ENCODE peak calls at places on chromosomes 11 and 22, in four cellular contexts. One of them, this sample, is unnamed.

GRCh38 chr11:111936045-111936400 is 1.1 kb upstream of the DIXDC1 start:
- DNase-seq in upper lobe of right lung: no peak
- DNase-seq in cardiac muscle cell: no peak
- DNase-seq in Calu3: no peak
- DNase-seq in this sample: no peak

GRCh38 chr22:41863472-41863871 is 30.6 kb downstream of the SREBF2 start:
- DNase-seq in upper lobe of right lung: no peak
- DNase-seq in cardiac muscle cell: no peak
- DNase-seq in Calu3: no peak
- DNase-seq in this sample: no peak

GRCh38 chr22:36860821-36861659 is at the start of gene NCF4:
- DNase-seq in upper lobe of right lung: peak
- DNase-seq in cardiac muscle cell: no peak
- DNase-seq in Calu3: no peak
- DNase-seq in this sample: no peak

GRCh38 chr22:32177221-32177765 is 18.2 kb upstream of the C22orf42 start:
- DNase-seq in upper lobe of right lung: no peak
- DNase-seq in cardiac muscle cell: no peak
- DNase-seq in Calu3: no peak
- DNase-seq in this sample: no peak

GRCh38 chr11:33912405-33913361 is 20.8 kb upstream of the LMO2 start:
- DNase-seq in upper lobe of right lung: no peak
- DNase-seq in cardiac muscle cell: peak
- DNase-seq in Calu3: no peak
- DNase-seq in this sample: no peak

GRCh38 chr11:833114-833791 is 501 bp downstream of the CD151 start:
- DNase-seq in upper lobe of right lung: peak
- DNase-seq in cardiac muscle cell: peak
- DNase-seq in Calu3: peak
- DNase-seq in this sample: peak

GRCh38 chr11:2950825-2951224 is 21.6 kb upstream of the PHLDA2 start:
- DNase-seq in upper lobe of right lung: no peak
- DNase-seq in cardiac muscle cell: no peak
- DNase-seq in Calu3: no peak
- DNase-seq in this sample: no peak

GRCh38 chr22:30021881-30022619 is 58.2 kb upstream of the HORMAD2 start:
- DNase-seq in upper lobe of right lung: no peak
- DNase-seq in cardiac muscle cell: no peak
- DNase-seq in Calu3: no peak
- DNase-seq in this sample: no peak

GRCh38 chr22:25478573-25478972 is 85.9 kb upstream of the GRK3 start:
- DNase-seq in upper lobe of right lung: no peak
- DNase-seq in cardiac muscle cell: no peak
- DNase-seq in Calu3: no peak
- DNase-seq in this sample: no peak

DNA sequence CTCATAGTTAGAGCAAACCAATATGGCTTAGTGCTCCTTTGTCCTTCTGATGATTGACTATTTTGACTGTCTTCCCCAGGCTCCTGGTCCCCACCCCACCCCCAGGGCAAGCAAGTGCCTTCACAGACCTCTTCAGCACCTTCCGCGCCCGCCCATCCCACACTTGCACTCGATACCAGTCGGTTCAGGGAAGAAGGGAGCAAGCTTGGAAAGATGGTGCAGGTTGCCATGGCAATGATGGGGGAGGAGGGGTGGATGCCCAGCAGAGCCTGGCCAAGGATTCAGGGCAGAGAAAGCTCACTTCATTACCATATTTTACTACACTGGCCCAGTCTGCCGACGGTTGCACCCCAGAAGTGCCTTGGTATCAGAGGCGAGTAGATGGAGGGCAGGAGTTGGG is 2.2 kb downstream of the TMEM132A start:
- DNase-seq in upper lobe of right lung: no peak
- DNase-seq in cardiac muscle cell: no peak
- DNase-seq in Calu3: no peak
- DNase-seq in this sample: no peak
- TF ChIP-seq CTCF in upper lobe of right lung: no peak
- TF ChIP-seq CTCF in cardiac muscle cell: no peak
- TF ChIP-seq CTCF in Calu3: no peak
- TF ChIP-seq CTCF in this sample: no peak

GRCh38 chr22:20084547-20085413 is 4.7 kb downstream of the DGCR8 start:
- DNase-seq in upper lobe of right lung: no peak
- DNase-seq in cardiac muscle cell: peak
- DNase-seq in Calu3: peak
- DNase-seq in this sample: peak
- TF ChIP-seq CTCF in upper lobe of right lung: no peak
- TF ChIP-seq CTCF in cardiac muscle cell: peak
- TF ChIP-seq CTCF in Calu3: peak
- TF ChIP-seq CTCF in this sample: peak

GRCh38 chr11:13012037-13012693 is 3.0 kb downstream of the RASSF10 start:
- DNase-seq in upper lobe of right lung: no peak
- DNase-seq in cardiac muscle cell: peak
- DNase-seq in Calu3: peak
- DNase-seq in this sample: peak

GRCh38 chr11:13015753-13016152 is 6.6 kb downstream of the RASSF10 start:
- DNase-seq in upper lobe of right lung: no peak
- DNase-seq in cardiac muscle cell: no peak
- DNase-seq in Calu3: no peak
- DNase-seq in this sample: no peak

GRCh38 chr11:13019313-13019712 is 10.2 kb downstream of the RASSF10 start:
- DNase-seq in upper lobe of right lung: no peak
- DNase-seq in cardiac muscle cell: no peak
- DNase-seq in Calu3: no peak
- DNase-seq in this sample: no peak

GRCh38 chr11:13013054-13013488 is 4.0 kb downstream of the RASSF10 start:
- DNase-seq in upper lobe of right lung: no peak
- DNase-seq in cardiac muscle cell: no peak
- DNase-seq in Calu3: no peak
- DNase-seq in this sample: no peak

DNA sequence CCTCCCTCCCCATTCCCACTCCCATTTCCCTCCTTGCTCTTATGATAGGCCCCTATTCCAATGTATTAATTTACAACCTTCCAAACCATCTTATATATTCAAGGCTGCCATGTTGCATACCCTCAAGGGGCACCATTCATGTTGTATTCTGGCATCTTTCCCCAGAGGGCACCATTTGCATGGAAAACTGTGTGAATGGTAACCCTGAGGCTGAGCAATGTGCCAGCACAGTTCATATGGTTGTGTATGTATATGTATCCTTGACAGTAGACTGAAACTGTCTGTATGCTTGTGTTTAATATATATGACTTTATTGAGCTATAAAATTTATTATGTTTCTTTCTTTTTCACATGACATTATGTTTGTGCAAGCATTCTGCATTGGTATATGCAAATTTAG is 7.3 kb downstream of the RASSF10 start:
- DNase-seq in upper lobe of right lung: no peak
- DNase-seq in cardiac muscle cell: no peak
- DNase-seq in Calu3: peak
- DNase-seq in this sample: no peak
- TF ChIP-seq CTCF in upper lobe of right lung: no peak
- TF ChIP-seq CTCF in cardiac muscle cell: no peak
- TF ChIP-seq CTCF in Calu3: no peak
- TF ChIP-seq CTCF in this sample: no peak

GRCh38 chr11:16883179-16883578 is 131.0 kb downstream of the PLEKHA7 start:
- DNase-seq in upper lobe of right lung: no peak
- DNase-seq in cardiac muscle cell: no peak
- DNase-seq in Calu3: peak
- DNase-seq in this sample: no peak
- TF ChIP-seq CTCF in upper lobe of right lung: peak
- TF ChIP-seq CTCF in cardiac muscle cell: peak
- TF ChIP-seq CTCF in Calu3: no peak
- TF ChIP-seq CTCF in this sample: no peak

DNA sequence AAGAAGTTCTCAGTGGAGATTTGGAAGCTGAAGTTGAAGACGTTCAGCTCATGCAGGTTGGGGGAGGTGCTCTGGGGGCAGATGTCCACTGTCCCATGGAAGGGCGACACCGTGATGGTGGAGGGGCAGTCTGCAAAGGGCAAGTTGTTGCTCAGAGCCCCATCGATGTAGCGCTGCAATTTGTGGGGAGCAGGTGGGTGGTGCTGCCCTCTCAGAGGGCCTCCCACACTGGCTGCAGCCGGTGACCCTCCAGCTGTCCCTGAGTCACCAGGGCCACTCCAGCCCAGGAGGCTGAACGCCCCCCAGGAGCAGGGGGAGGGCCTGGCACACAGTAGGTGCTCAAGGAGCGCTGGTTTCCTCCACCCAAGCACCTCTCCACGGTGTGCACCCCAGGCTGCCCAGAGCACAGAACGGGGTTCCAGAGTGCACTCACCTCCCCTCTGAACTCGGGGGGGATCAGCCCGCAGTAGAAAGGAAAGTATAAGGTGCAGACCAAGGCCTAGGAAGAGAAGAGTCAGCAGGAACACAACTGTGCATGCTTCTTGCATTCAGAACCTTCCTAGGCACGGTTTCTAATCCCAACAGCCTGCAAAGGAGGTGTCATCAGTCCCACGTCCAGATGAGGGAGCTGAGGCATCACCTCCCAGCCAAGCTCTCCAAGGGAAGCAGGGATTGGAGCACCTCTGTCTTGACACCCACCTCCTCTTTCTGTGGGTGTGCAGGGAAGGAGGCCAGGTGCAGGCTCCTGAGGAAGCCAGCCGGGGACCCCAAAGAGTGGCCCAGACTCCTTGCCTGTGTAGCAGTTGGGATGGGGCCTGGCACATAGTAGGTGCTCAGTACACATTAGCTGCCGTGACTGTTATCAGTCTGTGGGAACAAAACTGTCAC is 2.2 kb downstream of the PNPLA5 start:
- DNase-seq in upper lobe of right lung: peak
- DNase-seq in cardiac muscle cell: peak
- DNase-seq in Calu3: no peak
- DNase-seq in this sample: no peak
- TF ChIP-seq CTCF in upper lobe of right lung: no peak
- TF ChIP-seq CTCF in cardiac muscle cell: no peak
- TF ChIP-seq CTCF in Calu3: no peak
- TF ChIP-seq CTCF in this sample: no peak

GRCh38 chr11:9527481-9528140 is 45.9 kb upstream of the WEE1 start:
- DNase-seq in upper lobe of right lung: no peak
- DNase-seq in cardiac muscle cell: peak
- DNase-seq in Calu3: no peak
- DNase-seq in this sample: no peak

GRCh38 chr11:9528573-9529332 is 44.7 kb upstream of the WEE1 start:
- DNase-seq in upper lobe of right lung: no peak
- DNase-seq in cardiac muscle cell: no peak
- DNase-seq in Calu3: no peak
- DNase-seq in this sample: no peak

GRCh38 chr11:9525116-9525515 is 48.4 kb upstream of the WEE1 start:
- DNase-seq in upper lobe of right lung: no peak
- DNase-seq in cardiac muscle cell: no peak
- DNase-seq in Calu3: peak
- DNase-seq in this sample: no peak

GRCh38 chr11:9528141-9528511 is 45.3 kb upstream of the WEE1 start:
- DNase-seq in upper lobe of right lung: no peak
- DNase-seq in cardiac muscle cell: no peak
- DNase-seq in Calu3: no peak
- DNase-seq in this sample: no peak

DNA sequence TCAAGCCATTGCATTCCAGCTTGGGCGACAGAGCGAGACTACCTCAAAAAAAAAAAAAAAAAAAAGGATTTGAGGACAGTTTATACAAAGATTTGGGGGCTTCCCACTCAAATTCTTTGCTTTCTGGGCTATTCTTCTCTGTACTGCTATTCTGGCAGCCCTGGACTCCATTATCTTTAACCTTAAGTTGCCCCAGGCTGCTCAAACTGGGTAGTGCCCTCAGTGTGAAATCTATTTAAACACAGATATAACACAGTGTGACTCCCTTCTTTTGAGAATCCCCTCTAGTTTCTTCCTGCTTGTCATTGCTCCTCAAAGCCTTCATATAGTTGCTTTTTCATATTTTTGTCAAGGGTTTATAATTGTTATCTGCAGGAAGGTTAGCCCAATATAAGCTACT is 49.5 kb upstream of the WEE1 start:
- DNase-seq in upper lobe of right lung: no peak
- DNase-seq in cardiac muscle cell: no peak
- DNase-seq in Calu3: no peak
- DNase-seq in this sample: no peak
- TF ChIP-seq CTCF in upper lobe of right lung: no peak
- TF ChIP-seq CTCF in cardiac muscle cell: no peak
- TF ChIP-seq CTCF in Calu3: no peak
- TF ChIP-seq CTCF in this sample: no peak

GRCh38 chr11:65637794-65638317 is at the start of gene SIPA1:
- DNase-seq in upper lobe of right lung: peak
- DNase-seq in cardiac muscle cell: peak
- DNase-seq in Calu3: peak
- DNase-seq in this sample: peak
- TF ChIP-seq CTCF in upper lobe of right lung: peak
- TF ChIP-seq CTCF in cardiac muscle cell: peak
- TF ChIP-seq CTCF in Calu3: peak
- TF ChIP-seq CTCF in this sample: peak

This sample was measured in nephron progenitor cell.